ENCODE peak calls at places on chromosomes 1 and 21, in seven cellular contexts. One of them, this sample, is unnamed.

GRCh38 chr1:100952104-100952745 is 56.3 kb downstream of the SLC30A7 start:
- DNase-seq in A549: no peak
- DNase-seq in hepatocyte: no peak
- DNase-seq in heart right ventricle: no peak
- DNase-seq in BJ: no peak
- DNase-seq in fibroblast of lung: no peak
- DNase-seq in dorsolateral prefrontal cortex: no peak
- DNase-seq in this sample: no peak

GRCh38 chr1:8667869-8668595 is 149.4 kb downstream of the RERE start:
- DNase-seq in heart right ventricle: no peak
- DNase-seq in A549: no peak
- DNase-seq in fibroblast of lung: peak
- DNase-seq in BJ: no peak
- DNase-seq in dorsolateral prefrontal cortex: no peak
- DNase-seq in hepatocyte: no peak
- DNase-seq in this sample: no peak

GRCh38 chr1:7386226-7387052 is 384.7 kb upstream of the VAMP3 start:
- DNase-seq in A549: no peak
- DNase-seq in heart right ventricle: no peak
- DNase-seq in dorsolateral prefrontal cortex: peak
- DNase-seq in hepatocyte: no peak
- DNase-seq in fibroblast of lung: peak
- DNase-seq in BJ: no peak
- DNase-seq in this sample: no peak

GRCh38 chr21:41610042-41610839 is 102.3 kb upstream of the TMPRSS2 start:
- DNase-seq in hepatocyte: peak
- DNase-seq in heart right ventricle: peak
- DNase-seq in fibroblast of lung: peak
- DNase-seq in BJ: no peak
- DNase-seq in dorsolateral prefrontal cortex: no peak
- DNase-seq in A549: peak
- DNase-seq in this sample: no peak

GRCh38 chr1:109425902-109426277 is 358 bp downstream of the PSMA5 start:
- DNase-seq in heart right ventricle: no peak
- DNase-seq in hepatocyte: peak
- DNase-seq in A549: peak
- DNase-seq in BJ: no peak
- DNase-seq in dorsolateral prefrontal cortex: no peak
- DNase-seq in fibroblast of lung: peak
- DNase-seq in this sample: peak

GRCh38 chr1:182210417-182210816 is 148.9 kb upstream of the ZNF648 start:
- DNase-seq in hepatocyte: no peak
- DNase-seq in heart right ventricle: no peak
- DNase-seq in fibroblast of lung: no peak
- DNase-seq in dorsolateral prefrontal cortex: no peak
- DNase-seq in BJ: no peak
- DNase-seq in A549: no peak
- DNase-seq in this sample: no peak

GRCh38 chr21:16047857-16048256 is 318.1 kb downstream of the USP25 start:
- DNase-seq in fibroblast of lung: peak
- DNase-seq in dorsolateral prefrontal cortex: no peak
- DNase-seq in A549: no peak
- DNase-seq in heart right ventricle: no peak
- DNase-seq in hepatocyte: no peak
- DNase-seq in BJ: peak
- DNase-seq in this sample: peak

GRCh38 chr1:87902830-87903614 is 574.3 kb downstream of the LMO4 start:
- DNase-seq in BJ: no peak
- DNase-seq in heart right ventricle: no peak
- DNase-seq in A549: no peak
- DNase-seq in dorsolateral prefrontal cortex: no peak
- DNase-seq in fibroblast of lung: peak
- DNase-seq in hepatocyte: peak
- DNase-seq in this sample: no peak

GRCh38 chr1:12095822-12096263 is 32.7 kb downstream of the TNFRSF8 start:
- DNase-seq in dorsolateral prefrontal cortex: no peak
- DNase-seq in A549: peak
- DNase-seq in hepatocyte: no peak
- DNase-seq in BJ: no peak
- DNase-seq in fibroblast of lung: peak
- DNase-seq in heart right ventricle: no peak
- DNase-seq in this sample: peak

GRCh38 chr1:156781585-156782186 is 14.4 kb downstream of the PRCC start:
- DNase-seq in heart right ventricle: no peak
- DNase-seq in hepatocyte: no peak
- DNase-seq in dorsolateral prefrontal cortex: no peak
- DNase-seq in BJ: no peak
- DNase-seq in A549: no peak
- DNase-seq in fibroblast of lung: peak
- DNase-seq in this sample: no peak

GRCh38 chr1:89369331-89369730 is 5.5 kb downstream of the GBP6 start:
- DNase-seq in hepatocyte: no peak
- DNase-seq in BJ: no peak
- DNase-seq in A549: no peak
- DNase-seq in heart right ventricle: no peak
- DNase-seq in dorsolateral prefrontal cortex: no peak
- DNase-seq in fibroblast of lung: no peak
- DNase-seq in this sample: no peak

GRCh38 chr1:221824025-221824424 is 82.1 kb upstream of the DUSP10 start:
- DNase-seq in BJ: no peak
- DNase-seq in A549: no peak
- DNase-seq in heart right ventricle: no peak
- DNase-seq in hepatocyte: no peak
- DNase-seq in fibroblast of lung: peak
- DNase-seq in dorsolateral prefrontal cortex: no peak
- DNase-seq in this sample: no peak

GRCh38 chr1:2986549-2987305 is 34.5 kb upstream of the ACTRT2 start:
- DNase-seq in fibroblast of lung: no peak
- DNase-seq in BJ: no peak
- DNase-seq in A549: no peak
- DNase-seq in heart right ventricle: no peak
- DNase-seq in dorsolateral prefrontal cortex: no peak
- DNase-seq in hepatocyte: no peak
- DNase-seq in this sample: no peak

GRCh38 chr1:177969825-177970371 is at the start of gene SEC16B:
- DNase-seq in hepatocyte: peak
- DNase-seq in heart right ventricle: no peak
- DNase-seq in BJ: no peak
- DNase-seq in dorsolateral prefrontal cortex: no peak
- DNase-seq in A549: peak
- DNase-seq in fibroblast of lung: no peak
- DNase-seq in this sample: no peak

GRCh38 chr1:164660415-164661174 is 101.6 kb downstream of the PBX1 start:
- DNase-seq in fibroblast of lung: peak
- DNase-seq in BJ: peak
- DNase-seq in hepatocyte: no peak
- DNase-seq in A549: no peak
- DNase-seq in dorsolateral prefrontal cortex: no peak
- DNase-seq in heart right ventricle: no peak
- DNase-seq in this sample: no peak

GRCh38 chr1:178238722-178239510 is 145.0 kb downstream of the RASAL2 start:
- DNase-seq in fibroblast of lung: peak
- DNase-seq in heart right ventricle: no peak
- DNase-seq in dorsolateral prefrontal cortex: no peak
- DNase-seq in hepatocyte: peak
- DNase-seq in BJ: peak
- DNase-seq in A549: peak
- DNase-seq in this sample: peak

GRCh38 chr1:226733876-226734414 is 5.1 kb downstream of the ITPKB start:
- DNase-seq in fibroblast of lung: peak
- DNase-seq in heart right ventricle: no peak
- DNase-seq in hepatocyte: no peak
- DNase-seq in A549: no peak
- DNase-seq in dorsolateral prefrontal cortex: no peak
- DNase-seq in BJ: no peak
- DNase-seq in this sample: no peak

GRCh38 chr1:226735576-226735975 is 3.5 kb downstream of the ITPKB start:
- DNase-seq in BJ: no peak
- DNase-seq in hepatocyte: no peak
- DNase-seq in dorsolateral prefrontal cortex: no peak
- DNase-seq in fibroblast of lung: no peak
- DNase-seq in heart right ventricle: no peak
- DNase-seq in A549: no peak
- DNase-seq in this sample: no peak

GRCh38 chr1:226736001-226736907 is 2.8 kb downstream of the ITPKB start:
- DNase-seq in fibroblast of lung: no peak
- DNase-seq in heart right ventricle: peak
- DNase-seq in dorsolateral prefrontal cortex: peak
- DNase-seq in BJ: no peak
- DNase-seq in A549: no peak
- DNase-seq in hepatocyte: no peak
- DNase-seq in this sample: no peak

GRCh38 chr1:226733309-226733708 is 5.8 kb downstream of the ITPKB start:
- DNase-seq in heart right ventricle: no peak
- DNase-seq in hepatocyte: no peak
- DNase-seq in A549: no peak
- DNase-seq in BJ: no peak
- DNase-seq in fibroblast of lung: no peak
- DNase-seq in dorsolateral prefrontal cortex: no peak
- DNase-seq in this sample: no peak

DNA sequence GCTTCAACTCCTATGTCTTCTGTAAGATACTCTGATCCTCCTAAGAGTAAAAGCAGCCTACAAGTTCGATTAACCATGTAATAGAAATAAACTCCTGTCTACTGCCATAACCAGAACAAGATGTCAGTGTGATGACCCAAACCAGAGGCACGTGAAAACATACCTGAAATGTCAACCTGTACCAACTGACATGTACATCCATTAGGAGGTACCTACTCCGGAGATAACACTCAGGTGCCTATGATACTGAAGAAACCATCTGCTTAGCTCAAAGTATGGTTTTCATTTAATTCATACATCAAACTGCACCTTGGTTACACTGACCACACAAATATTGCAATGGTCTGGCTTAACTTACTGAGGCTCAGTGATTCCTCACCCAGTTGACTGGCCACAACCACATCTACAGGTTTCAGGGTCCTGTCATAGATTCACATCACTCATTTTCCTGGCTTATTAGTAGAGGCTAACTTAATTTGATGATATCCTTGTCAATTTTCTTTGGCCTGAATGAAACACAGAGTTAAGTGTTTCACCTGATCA is 4.4 kb downstream of the ITPKB start:
- DNase-seq in fibroblast of lung: no peak
- DNase-seq in heart right ventricle: no peak
- DNase-seq in A549: no peak
- DNase-seq in BJ: no peak
- DNase-seq in hepatocyte: no peak
- DNase-seq in dorsolateral prefrontal cortex: no peak
- DNase-seq in this sample: no peak
- H3K4me3 ChIP-seq in fibroblast of lung: no peak
- H3K4me3 ChIP-seq in heart right ventricle: peak
- H3K4me3 ChIP-seq in A549: no peak
- H3K4me3 ChIP-seq in BJ: no peak
- H3K4me3 ChIP-seq in hepatocyte: no peak
- H3K4me3 ChIP-seq in dorsolateral prefrontal cortex: peak
- H3K4me3 ChIP-seq in this sample: no peak

GRCh38 chr1:115677172-115677542 is 35.4 kb downstream of the VANGL1 start:
- DNase-seq in fibroblast of lung: peak
- DNase-seq in heart right ventricle: no peak
- DNase-seq in A549: no peak
- DNase-seq in BJ: no peak
- DNase-seq in hepatocyte: no peak
- DNase-seq in dorsolateral prefrontal cortex: no peak
- DNase-seq in this sample: no peak

GRCh38 chr1:115676498-115677171 is 34.9 kb downstream of the VANGL1 start:
- DNase-seq in heart right ventricle: no peak
- DNase-seq in BJ: no peak
- DNase-seq in fibroblast of lung: peak
- DNase-seq in dorsolateral prefrontal cortex: no peak
- DNase-seq in hepatocyte: no peak
- DNase-seq in A549: no peak
- DNase-seq in this sample: no peak

GRCh38 chr1:115678141-115678540 is 36.4 kb downstream of the VANGL1 start:
- DNase-seq in A549: no peak
- DNase-seq in BJ: no peak
- DNase-seq in hepatocyte: no peak
- DNase-seq in dorsolateral prefrontal cortex: no peak
- DNase-seq in fibroblast of lung: peak
- DNase-seq in heart right ventricle: no peak
- DNase-seq in this sample: no peak

GRCh38 chr1:115679141-115679611 is 37.4 kb downstream of the VANGL1 start:
- DNase-seq in fibroblast of lung: peak
- DNase-seq in BJ: no peak
- DNase-seq in hepatocyte: peak
- DNase-seq in A549: peak
- DNase-seq in dorsolateral prefrontal cortex: no peak
- DNase-seq in heart right ventricle: peak
- DNase-seq in this sample: peak

DNA sequence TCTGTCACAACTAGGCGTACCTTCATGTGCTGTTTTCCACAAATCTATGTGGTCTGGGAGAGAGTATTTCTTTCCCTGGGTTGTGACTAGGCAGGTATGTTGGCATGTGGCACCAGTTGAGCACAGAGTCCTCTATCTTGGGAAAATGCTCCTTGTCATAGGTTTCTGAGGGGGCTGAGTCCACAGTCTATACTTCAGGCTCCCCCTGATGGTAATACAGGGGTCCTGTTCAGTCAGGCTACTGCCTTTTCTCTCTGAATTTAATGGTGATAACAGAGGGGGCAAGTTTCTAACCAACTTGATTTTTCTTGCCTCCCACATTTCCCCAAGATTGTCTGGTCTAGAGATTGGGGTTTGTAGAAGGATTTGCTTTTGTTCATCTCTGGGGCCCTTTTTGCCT is 35.8 kb downstream of the VANGL1 start:
- DNase-seq in hepatocyte: no peak
- DNase-seq in dorsolateral prefrontal cortex: no peak
- DNase-seq in A549: no peak
- DNase-seq in BJ: no peak
- DNase-seq in fibroblast of lung: no peak
- DNase-seq in heart right ventricle: no peak
- DNase-seq in this sample: no peak
- TF ChIP-seq CTCF in hepatocyte: no peak
- TF ChIP-seq CTCF in dorsolateral prefrontal cortex: no peak
- TF ChIP-seq CTCF in A549: no peak
- TF ChIP-seq CTCF in BJ: no peak
- TF ChIP-seq CTCF in fibroblast of lung: no peak
- TF ChIP-seq CTCF in heart right ventricle: peak
- TF ChIP-seq CTCF in this sample: peak

GRCh38 chr21:33025471-33026298 is at the start of gene OLIG2:
- DNase-seq in heart right ventricle: no peak
- DNase-seq in dorsolateral prefrontal cortex: peak
- DNase-seq in fibroblast of lung: peak
- DNase-seq in BJ: no peak
- DNase-seq in hepatocyte: no peak
- DNase-seq in A549: no peak
- DNase-seq in this sample: no peak
- H3K4me3 ChIP-seq in heart right ventricle: no peak
- H3K4me3 ChIP-seq in dorsolateral prefrontal cortex: peak
- H3K4me3 ChIP-seq in fibroblast of lung: no peak
- H3K4me3 ChIP-seq in BJ: no peak
- H3K4me3 ChIP-seq in hepatocyte: no peak
- H3K4me3 ChIP-seq in A549: no peak
- H3K4me3 ChIP-seq in this sample: no peak

DNA sequence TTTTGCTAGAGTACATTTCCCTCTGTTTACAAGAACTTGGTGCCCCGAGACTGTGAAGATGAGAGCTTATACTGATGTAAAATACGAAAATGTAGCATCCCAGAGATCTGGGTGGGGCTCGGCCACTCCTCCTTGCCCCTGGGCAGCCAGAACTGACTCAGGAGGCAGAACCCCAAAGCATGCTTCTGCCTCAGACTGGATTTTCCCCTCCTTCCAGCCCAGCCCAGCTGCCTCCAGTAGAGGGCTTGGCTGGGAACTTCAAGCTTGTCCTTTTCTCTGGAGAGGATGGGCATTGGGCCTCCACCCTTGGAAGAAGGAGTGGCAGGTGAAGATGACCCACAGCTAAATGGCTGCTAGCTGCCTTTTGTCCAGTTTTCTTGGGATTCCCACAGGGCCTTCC is 24.3 kb upstream of the BTG2 start:
- DNase-seq in BJ: no peak
- DNase-seq in A549: peak
- DNase-seq in heart right ventricle: no peak
- DNase-seq in hepatocyte: peak
- DNase-seq in fibroblast of lung: no peak
- DNase-seq in dorsolateral prefrontal cortex: no peak
- DNase-seq in this sample: no peak
- TF ChIP-seq CTCF in BJ: peak
- TF ChIP-seq CTCF in A549: no peak
- TF ChIP-seq CTCF in heart right ventricle: no peak
- TF ChIP-seq CTCF in hepatocyte: no peak
- TF ChIP-seq CTCF in fibroblast of lung: peak
- TF ChIP-seq CTCF in dorsolateral prefrontal cortex: no peak
- TF ChIP-seq CTCF in this sample: peak

This sample was measured in HFF-Myc.